ENCODE peak calls at places on chromosomes 11 and 22, in eight cellular contexts. D is B cell, Z is heart left ventricle, A is WERI-Rb-1, B is epithelial cell of esophagus, C is progenitor cell of endocrine pancreas, Y is lower lobe of right lung, Q is fibroblast of villous mesenchyme. T is an unnamed sample.

GRCh38 chr11:93485983-93486382 is 57.2 kb downstream of the SMCO4 start:
- DNase-seq in Y (no peak), Q (no peak), Z (no peak), B (no peak), D (no peak), A (no peak), C (no peak), T (no peak)

GRCh38 chr11:100672483-100673038 is 14.5 kb upstream of the ARHGAP42 start:
- DNase-seq in C (no peak), B (no peak), Y (no peak), D (no peak), Q (no peak), Z (no peak), A (no peak), T (no peak)

GRCh38 chr11:22774716-22775115 is 54.9 kb downstream of the SVIP start:
- DNase-seq in Z (no peak), D (no peak), B (no peak), A (no peak), C (no peak), Y (no peak), Q (no peak), T (no peak)

GRCh38 chr11:128593281-128593680 is 5.9 kb upstream of the ETS1 start:
- DNase-seq in Q (peak), A (peak), Z (no peak), B (peak), Y (no peak), C (no peak), D (no peak), T (no peak)

GRCh38 chr11:111602865-111603632 is 800 bp downstream of the SIK2 start:
- DNase-seq in C (peak), D (no peak), A (no peak), Q (peak), Z (peak), B (peak), Y (peak), T (peak)

GRCh38 chr22:35337932-35338331 is 38.2 kb downstream of the TOM1 start:
- DNase-seq in Z (no peak), Q (no peak), A (peak), B (no peak), D (no peak), C (no peak), Y (no peak), T (no peak)

GRCh38 chr22:27876684-27877083 is 42.4 kb downstream of the PITPNB start:
- DNase-seq in B (no peak), A (no peak), Y (no peak), Z (no peak), Q (no peak), C (no peak), D (no peak), T (no peak)

GRCh38 chr11:121497176-121497995 is 44.6 kb upstream of the SORL1-AS1 start:
- DNase-seq in Y (no peak), D (no peak), A (peak), B (no peak), Q (no peak), Z (no peak), C (no peak), T (no peak)

GRCh38 chr11:116651757-116652237 is 121.0 kb downstream of the BUD13 start:
- DNase-seq in B (no peak), D (no peak), C (no peak), A (no peak), Y (no peak), Z (no peak), Q (no peak), T (no peak)

GRCh38 chr22:45865561-45866397 is 111.2 kb downstream of the WNT7B start:
- DNase-seq in C (no peak), D (no peak), Y (peak), Q (no peak), Z (no peak), B (no peak), A (no peak), T (no peak)

GRCh38 chr11:72015511-72016061 is 16.9 kb downstream of the IL18BP start:
- DNase-seq in C (no peak), Z (no peak), D (peak), Y (no peak), B (peak), Q (peak), A (peak), T (no peak)

GRCh38 chr11:117197006-117197405 is 2.2 kb upstream of the TAGLN start:
- DNase-seq in C (no peak), B (no peak), Y (peak), Q (no peak), Z (peak), A (no peak), D (no peak), T (no peak)

GRCh38 chr11:606245-606644 is 9.5 kb downstream of the IRF7 start:
- DNase-seq in Z (peak), Q (peak), B (peak), A (no peak), Y (peak), C (no peak), D (no peak), T (no peak)

GRCh38 chr22:36405671-36406070 is 17.9 kb upstream of the MYH9 start:
- DNase-seq in Y (peak), Z (peak), A (no peak), D (peak), C (no peak), B (peak), Q (peak), T (no peak)

GRCh38 chr22:17703811-17704210 is 65.3 kb downstream of the BCL2L13 start:
- DNase-seq in D (no peak), B (no peak), Z (no peak), C (no peak), Y (no peak), A (no peak), Q (peak), T (no peak)

GRCh38 chr11:45333023-45333422 is 46.9 kb upstream of the SYT13 start:
- DNase-seq in Y (no peak), Q (peak), D (no peak), Z (no peak), C (no peak), A (no peak), B (no peak), T (no peak)

GRCh38 chr22:31743871-31744270 is 6.1 kb downstream of the PRR14L start:
- DNase-seq in C (no peak), A (no peak), B (no peak), D (no peak), Z (no peak), Y (no peak), Q (no peak), T (no peak)

GRCh38 chr22:50242406-50242949 is 2.3 kb downstream of the TUBGCP6 start:
- DNase-seq in C (no peak), A (no peak), Y (no peak), Z (no peak), Q (peak), B (no peak), D (no peak), T (no peak)

GRCh38 chr11:66311470-66311964 is 5.3 kb downstream of the CD248 start:
- DNase-seq in D (no peak), A (peak), Y (no peak), Q (no peak), Z (no peak), B (no peak), C (no peak), T (no peak)

GRCh38 chr11:119361056-119361787 is 14.7 kb upstream of the MFRP start:
- DNase-seq in D (no peak), B (peak), Q (peak), Z (peak), Y (peak), A (peak), C (no peak), T (no peak)

GRCh38 chr11:84687433-84687832 is 939.7 kb downstream of the DLG2 start:
- DNase-seq in C (no peak), Y (no peak), Q (no peak), B (peak), D (no peak), Z (no peak), A (no peak), T (no peak)

GRCh38 chr22:32964411-32965057 is 93.6 kb downstream of the SYN3 start:
- DNase-seq in A (no peak), B (peak), Z (no peak), Q (no peak), C (no peak), D (no peak), Y (no peak), T (no peak)

GRCh38 chr22:26068571-26068970 is 100.7 kb upstream of the SEZ6L start:
- DNase-seq in Z (no peak), Q (no peak), A (no peak), Y (no peak), C (no peak), B (no peak), D (no peak), T (no peak)

GRCh38 chr11:71936825-71937224 is 8.0 kb downstream of the RNF121 start:
- DNase-seq in C (no peak), Z (no peak), D (no peak), Y (no peak), A (no peak), B (peak), Q (peak), T (no peak)

GRCh38 chr22:35782504-35782903 is 64.8 kb downstream of the APOL5 start:
- DNase-seq in A (no peak), Y (no peak), B (peak), D (no peak), Z (no peak), Q (peak), C (no peak), T (no peak)

GRCh38 chr11:65855927-65856363 is 2.0 kb downstream of the CFL1 start:
- DNase-seq in Q (no peak), B (no peak), A (no peak), D (peak), C (no peak), Z (peak), Y (no peak), T (no peak)

GRCh38 chr11:1267441-1268100 is 41.9 kb downstream of the TOLLIP start:
- DNase-seq in C (no peak), Z (no peak), B (no peak), D (no peak), A (no peak), Y (no peak), Q (no peak), T (no peak)

GRCh38 chr11:113331988-113332387 is 17.6 kb downstream of the TTC12 start:
- DNase-seq in B (no peak), C (no peak), D (no peak), Y (no peak), Q (no peak), Z (no peak), A (no peak), T (no peak)

GRCh38 chr11:19561011-19561410 is 151.6 kb upstream of the NAV2 start:
- DNase-seq in Z (no peak), Q (no peak), A (no peak), Y (no peak), D (no peak), B (no peak), C (no peak), T (no peak)

GRCh38 chr11:11349870-11350325 is 3.2 kb downstream of the CSNK2A3 start:
- DNase-seq in C (no peak), Q (peak), A (no peak), B (peak), Z (no peak), D (no peak), Y (no peak), T (no peak)

GRCh38 chr22:48536691-48537591 is 1290.7 kb downstream of the BRD1 start:
- DNase-seq in C (no peak), Q (no peak), B (no peak), Y (no peak), A (no peak), Z (no peak), D (no peak), T (no peak)

GRCh38 chr11:62324738-62325556 is 12.3 kb upstream of the ASRGL1 start:
- DNase-seq in Q (peak), Y (peak), D (peak), A (peak), C (peak), Z (no peak), B (peak), T (peak)

GRCh38 chr11:47620836-47621378 is 21.5 kb downstream of the MTCH2 start:
- DNase-seq in Q (no peak), A (no peak), Y (no peak), Z (no peak), B (no peak), C (no peak), D (no peak), T (no peak)

GRCh38 chr11:45238724-45239123 is 47.4 kb downstream of the SYT13 start:
- DNase-seq in Z (no peak), Q (peak), C (no peak), B (peak), Y (no peak), A (no peak), D (no peak), T (no peak)

GRCh38 chr11:69643646-69644045 is 2.7 kb downstream of the CCND1 start:
- DNase-seq in Q (no peak), D (no peak), C (no peak), A (no peak), Y (no peak), Z (no peak), B (no peak), T (no peak)

GRCh38 chr22:29867260-29867659 is 15.7 kb upstream of the MTMR3 start:
- DNase-seq in C (no peak), Q (no peak), A (no peak), D (no peak), B (peak), Y (no peak), Z (no peak), T (no peak)

GRCh38 chr11:61091373-61092279 is 10.7 kb upstream of the CD5 start:
- DNase-seq in C (no peak), A (no peak), Q (peak), Z (no peak), Y (no peak), B (peak), D (no peak), T (no peak)

GRCh38 chr11:10633261-10633660 is 60.3 kb downstream of the IRAG1 start:
- DNase-seq in B (no peak), D (no peak), Y (no peak), Z (no peak), C (no peak), A (no peak), Q (no peak), T (no peak)

GRCh38 chr11:8167796-8168195 is 1.0 kb downstream of the RIC3 start:
- DNase-seq in A (no peak), D (no peak), B (peak), Z (no peak), Q (peak), C (no peak), Y (no peak), T (no peak)

GRCh38 chr11:8168485-8169257 is at the start of gene RIC3:
- DNase-seq in B (no peak), Y (peak), Q (no peak), D (peak), Z (peak), A (peak), C (peak), T (peak)
- TF ChIP-seq CTCF in B (no peak), Y (no peak), Q (no peak), D (no peak), Z (no peak), A (peak), C (no peak), T (peak)

GRCh38 chr22:24104307-24105017 is 76.8 kb upstream of the SUSD2 start:
- DNase-seq in C (no peak), B (no peak), D (no peak), A (no peak), Y (peak), Q (no peak), Z (no peak), T (no peak)

GRCh38 chr22:24105018-24105360 is 76.3 kb upstream of the SUSD2 start:
- DNase-seq in Y (peak), Z (peak), D (no peak), Q (no peak), B (no peak), A (peak), C (no peak), T (no peak)

GRCh38 chr22:24102366-24103200 is 78.7 kb upstream of the SUSD2 start:
- DNase-seq in A (no peak), D (no peak), Q (no peak), C (no peak), B (no peak), Y (peak), Z (no peak), T (no peak)

GRCh38 chr22:24099661-24100060 is 81.6 kb upstream of the SUSD2 start:
- DNase-seq in Y (peak), D (no peak), Z (no peak), A (no peak), C (no peak), B (no peak), Q (no peak), T (no peak)

GRCh38 chr22:24101966-24102365 is 79.3 kb upstream of the SUSD2 start:
- DNase-seq in Q (no peak), C (no peak), B (no peak), Y (peak), Z (peak), A (no peak), D (no peak), T (no peak)
- TF ChIP-seq CTCF in Q (no peak), C (no peak), B (no peak), Y (no peak), Z (peak), A (no peak), D (no peak), T (no peak)

DNA sequence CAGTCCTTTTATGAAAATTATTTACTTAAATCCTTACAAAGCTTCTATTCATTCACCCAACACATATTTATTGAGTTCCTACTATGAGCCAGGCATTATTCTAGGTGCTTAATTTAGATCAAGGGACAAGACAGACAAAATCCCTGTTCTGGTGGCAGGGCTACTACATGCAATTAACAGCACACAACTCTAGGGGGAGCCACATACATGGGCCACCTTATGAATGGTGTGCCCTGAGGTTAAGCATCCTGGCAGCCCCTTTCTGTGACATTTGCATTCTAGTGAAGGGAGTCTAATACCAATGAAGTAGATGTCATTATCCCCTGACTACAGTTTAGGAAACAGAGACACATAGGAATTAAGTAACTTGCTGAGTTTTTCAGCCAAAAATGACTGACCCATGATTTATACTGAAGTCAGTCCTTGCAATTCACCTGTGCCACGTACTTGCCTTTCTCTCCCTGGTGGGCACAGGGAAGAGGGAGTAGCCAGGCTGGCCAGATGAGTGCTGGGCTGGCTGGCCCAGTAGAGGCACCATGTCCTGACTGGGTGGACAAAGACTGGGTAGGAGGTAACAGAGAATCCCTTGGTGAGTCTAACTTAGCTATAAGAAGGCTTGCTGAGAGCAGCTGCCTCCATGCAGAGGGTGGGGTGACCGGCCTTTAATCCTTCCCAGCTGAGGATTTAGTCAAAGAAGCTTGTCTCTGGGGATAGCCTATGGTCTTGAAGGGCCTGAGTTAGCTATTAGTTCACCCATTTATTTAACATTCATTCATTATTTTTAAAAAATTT is 52.0 kb upstream of the ELF5 start:
- DNase-seq in A (peak), Z (no peak), Y (no peak), Q (no peak), C (no peak), B (peak), D (no peak), T (no peak)
- TF ChIP-seq CTCF in A (peak), Z (peak), Y (peak), Q (peak), C (peak), B (peak), D (peak), T (peak)

GRCh38 chr11:122714021-122714420 is 58.5 kb downstream of the UBASH3B start:
- DNase-seq in A (no peak), B (no peak), Z (no peak), Y (no peak), D (peak), C (no peak), Q (no peak), T (no peak)

GRCh38 chr11:122711362-122711761 is 55.8 kb downstream of the UBASH3B start:
- DNase-seq in B (no peak), D (no peak), Z (no peak), C (no peak), Y (no peak), A (no peak), Q (no peak), T (no peak)

GRCh38 chr11:122709042-122709760 is 53.7 kb downstream of the UBASH3B start:
- DNase-seq in A (no peak), Y (no peak), C (no peak), Z (no peak), Q (peak), B (peak), D (no peak), T (no peak)

GRCh38 chr11:122714484-122714883 is 59.0 kb downstream of the UBASH3B start:
- DNase-seq in D (peak), A (no peak), Z (no peak), B (no peak), C (no peak), Q (no peak), Y (no peak), T (no peak)

GRCh38 chr11:122711831-122712378 is 56.4 kb downstream of the UBASH3B start:
- DNase-seq in C (no peak), B (no peak), D (no peak), Z (no peak), Q (peak), A (no peak), Y (no peak), T (no peak)
- TF ChIP-seq CTCF in C (no peak), B (no peak), D (no peak), Z (no peak), Q (peak), A (peak), Y (no peak), T (no peak)

GRCh38 chr11:21427750-21428149 is 758.4 kb downstream of the NELL1 start:
- DNase-seq in B (peak), Z (no peak), Q (no peak), C (no peak), D (no peak), Y (no peak), A (no peak), T (no peak)

GRCh38 chr11:21429401-21429800 is 760.0 kb downstream of the NELL1 start:
- DNase-seq in D (no peak), B (no peak), C (no peak), Q (no peak), Y (no peak), A (no peak), Z (no peak), T (no peak)

GRCh38 chr11:21421930-21422329 is 752.5 kb downstream of the NELL1 start:
- DNase-seq in D (no peak), Z (no peak), C (no peak), Y (no peak), B (no peak), Q (no peak), A (no peak), T (no peak)

GRCh38 chr11:21430532-21430931 is 761.1 kb downstream of the NELL1 start:
- DNase-seq in B (peak), D (no peak), Q (no peak), Y (no peak), C (no peak), A (no peak), Z (no peak), T (no peak)

GRCh38 chr11:21426931-21427330 is 757.5 kb downstream of the NELL1 start:
- DNase-seq in B (no peak), D (no peak), Q (no peak), C (no peak), Y (no peak), Z (no peak), A (no peak), T (no peak)
- TF ChIP-seq CTCF in B (no peak), D (no peak), Q (no peak), C (no peak), Y (no peak), Z (no peak), A (no peak), T (no peak)

GRCh38 chr22:20568502-20569058 is 61.2 kb downstream of the MED15 start:
- DNase-seq in Q (no peak), Y (no peak), D (no peak), B (no peak), C (no peak), Z (no peak), A (no peak), T (no peak)

GRCh38 chr22:20569059-20570058 is 61.9 kb downstream of the MED15 start:
- DNase-seq in C (no peak), Z (peak), B (peak), D (peak), Q (peak), A (no peak), Y (peak), T (no peak)

GRCh38 chr22:20566420-20567260 is 59.2 kb downstream of the MED15 start:
- DNase-seq in Q (peak), Z (no peak), D (no peak), Y (no peak), B (peak), A (no peak), C (no peak), T (no peak)

GRCh38 chr22:20567371-20567847 is 60.0 kb downstream of the MED15 start:
- DNase-seq in Y (no peak), B (peak), C (no peak), Z (no peak), Q (peak), A (no peak), D (no peak), T (no peak)

DNA sequence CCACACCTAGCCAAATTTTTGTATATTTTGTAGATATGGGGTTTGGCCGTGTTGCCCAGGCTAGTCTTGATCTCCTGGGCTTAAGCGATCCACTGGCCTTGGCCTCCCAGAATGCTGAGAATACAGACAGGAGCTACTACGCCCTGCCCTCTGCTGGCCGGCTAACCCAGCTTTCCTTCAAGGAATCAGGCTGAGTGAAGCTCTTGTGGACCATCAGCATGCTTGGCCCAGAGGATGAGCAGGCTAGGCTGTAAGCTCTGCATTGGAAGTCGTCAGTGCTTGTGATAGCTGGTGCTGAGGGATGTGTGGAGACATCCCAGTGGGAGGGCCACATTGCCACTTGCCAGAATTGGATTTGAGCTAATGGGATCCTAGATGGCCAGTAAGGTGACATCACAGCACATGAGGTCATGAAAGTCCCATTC is 60.6 kb downstream of the MED15 start:
- DNase-seq in Q (peak), D (no peak), Z (no peak), B (peak), C (no peak), A (peak), Y (no peak), T (no peak)
- TF ChIP-seq CTCF in Q (peak), D (no peak), Z (peak), B (peak), C (peak), A (peak), Y (peak), T (peak)

T was measured in neural crest cell.